ENCODE peak calls at places on chromosome 22, in four cellular contexts. F is naive thymus-derived CD8-positive, alpha-beta T cell; C is stimulated activated CD4-positive, alpha-beta T cell treated with anti-CD3 and anti-CD28 coated beads, Interleukin-4, amount 100 ng/mL, for 48 hours; V is anterior cingulate cortex. Q is an unnamed sample.

GRCh38 chr22:35357883-35358621 is 22.8 kb upstream of the HMOX1 start:
- DNase-seq in F (no peak), C (no peak), V (no peak), Q (peak)

GRCh38 chr22:50084570-50084969 is 656 bp downstream of the MLC1 start:
- DNase-seq in F (no peak), C (no peak), V (no peak), Q (no peak)

GRCh38 chr22:44448271-44448780 is 49.7 kb downstream of the RTL6 start:
- DNase-seq in F (no peak), C (no peak), V (no peak), Q (peak)

GRCh38 chr22:48975252-48975780 is 852.4 kb downstream of the BRD1 start:
- DNase-seq in F (no peak), C (no peak), V (no peak), Q (no peak)

GRCh38 chr22:17172172-17172833 is 13.2 kb upstream of the HDHD5 start:
- DNase-seq in F (no peak), C (no peak), V (no peak), Q (no peak)

GRCh38 chr22:41732096-41732772 is 32.9 kb downstream of the MEI1 start:
- DNase-seq in F (no peak), C (no peak), V (no peak), Q (no peak)

GRCh38 chr22:22342697-22343602 is 98.4 kb downstream of the VPREB1 start:
- DNase-seq in F (peak), C (peak), V (no peak), Q (no peak)

GRCh38 chr22:18078329-18079041 is 695 bp downstream of the PEX26 start:
- DNase-seq in F (no peak), C (peak), V (no peak), Q (peak)

GRCh38 chr22:38219644-38220043 is 17.9 kb downstream of the MAFF start:
- DNase-seq in F (no peak), C (no peak), V (no peak), Q (no peak)

GRCh38 chr22:22520667-22521602 is 865 bp upstream of the ZNF280A start:
- DNase-seq in F (no peak), C (no peak), V (no peak), Q (no peak)

GRCh38 chr22:17194213-17194612 is 25.0 kb downstream of the ADA2 start:
- DNase-seq in F (no peak), C (no peak), V (no peak), Q (no peak)